ENCODE peak calls at places on chromosomes 3 and 15, in nine cellular contexts. T is heart left ventricle; C is AG09309; F is HFF-Myc; M is epithelial cell of proximal tubule; S is breast epithelium; L is astrocyte of the cerebellum; N is CD4-positive, CD25-positive, alpha-beta regulatory T cell; B is naive thymus-derived CD4-positive, alpha-beta T cell. W is an unnamed sample.

GRCh38 chr3:13336592-13336991 is 83.5 kb downstream of the NUP210 start:
- DNase-seq in T (no peak), C (no peak), F (no peak), M (no peak), S (no peak), L (no peak), N (no peak), B (no peak), W (no peak)

GRCh38 chr3:37221407-37221806 is 47.0 kb upstream of the LRRFIP2 start:
- DNase-seq in T (no peak), C (no peak), F (no peak), M (no peak), S (no peak), L (peak; percentile 47), N (no peak), B (no peak), W (no peak)

GRCh38 chr3:64187065-64187959 is 38.0 kb downstream of the PRICKLE2 start:
- DNase-seq in T (peak; percentile 77), C (peak; percentile 84), F (peak; percentile 94), M (peak; percentile 100), S (peak; percentile 81), L (peak; percentile 95), N (no peak), B (no peak), W (peak; percentile 82)

GRCh38 chr3:69823710-69824109 is 84.4 kb downstream of the MITF start:
- DNase-seq in T (no peak), C (no peak), F (no peak), M (no peak), S (no peak), L (no peak), N (no peak), B (no peak), W (no peak)

GRCh38 chr3:160245261-160245800 is 20.1 kb downstream of the C3orf80 start:
- DNase-seq in T (no peak), C (no peak), F (no peak), M (no peak), S (no peak), L (no peak), N (no peak), B (no peak), W (no peak)

GRCh38 chr3:65575376-65575840 is 463.3 kb downstream of the MAGI1 start:
- DNase-seq in T (no peak), C (peak; percentile 28), F (peak; percentile 33), M (no peak), S (no peak), L (no peak), N (no peak), B (no peak), W (peak; percentile 61)

GRCh38 chr3:41202834-41203345 is 3.6 kb downstream of the CTNNB1 start:
- DNase-seq in T (peak; percentile 19), C (no peak), F (no peak), M (no peak), S (no peak), L (peak; percentile 53), N (no peak), B (no peak), W (no peak)

GRCh38 chr3:166752214-166752613 is 627.9 kb downstream of the ZBBX start:
- DNase-seq in T (no peak), C (no peak), F (no peak), M (no peak), S (no peak), L (no peak), N (no peak), B (no peak), W (no peak)

GRCh38 chr3:46449755-46450552 is 14.8 kb downstream of the LTF start:
- DNase-seq in T (no peak), C (no peak), F (no peak), M (no peak), S (no peak), L (no peak), N (no peak), B (no peak), W (no peak)

GRCh38 chr3:51380601-51381332 is 4.3 kb upstream of the MANF start:
- DNase-seq in T (no peak), C (no peak), F (no peak), M (no peak), S (no peak), L (no peak), N (no peak), B (no peak), W (no peak)

GRCh38 chr15:64068133-64068532 is 21.8 kb upstream of the DAPK2 start:
- DNase-seq in T (no peak), C (no peak), F (no peak), M (no peak), S (no peak), L (no peak), N (no peak), B (no peak), W (no peak)

GRCh38 chr3:73080201-73080966 is 18.9 kb downstream of the EBLN2 start:
- DNase-seq in T (no peak), C (no peak), F (no peak), M (no peak), S (no peak), L (no peak), N (no peak), B (no peak), W (no peak)

GRCh38 chr15:29233566-29233965 is 36.1 kb downstream of the NSMCE3 start:
- DNase-seq in T (no peak), C (no peak), F (no peak), M (peak; percentile 42), S (no peak), L (no peak), N (no peak), B (no peak), W (no peak)

GRCh38 chr15:39704684-39705083 is 78.0 kb downstream of the FSIP1 start:
- DNase-seq in T (no peak), C (peak; percentile 62), F (no peak), M (peak; percentile 45), S (no peak), L (no peak), N (no peak), B (no peak), W (no peak)

GRCh38 chr15:74776851-74777768 is 4.8 kb upstream of the CSK start:
- DNase-seq in T (no peak), C (no peak), F (no peak), M (no peak), S (no peak), L (no peak), N (peak; percentile 62), B (peak; percentile 70), W (no peak)

GRCh38 chr15:42159381-42160015 is 3.1 kb upstream of the PLA2G4F start:
- DNase-seq in T (peak; percentile 67), C (no peak), F (no peak), M (no peak), S (no peak), L (no peak), N (no peak), B (no peak), W (no peak)

GRCh38 chr3:194247350-194247740 is 103.8 kb downstream of the CPN2 start:
- DNase-seq in T (no peak), C (no peak), F (no peak), M (no peak), S (no peak), L (no peak), N (no peak), B (no peak), W (no peak)
- H3K4me3 ChIP-seq in T (no peak overlapping the region), C (no peak overlapping the region), F (no peak overlapping the region), M (no peak overlapping the region), S (no peak overlapping the region), L (no peak overlapping the region), N (no peak overlapping the region), B (no peak overlapping the region), W (no peak overlapping the region)

GRCh38 chr3:48562367-48563095 is 1.1 kb downstream of the UCN2 start:
- DNase-seq in T (no peak), C (no peak), F (no peak), M (no peak), S (no peak), L (no peak), N (no peak), B (no peak), W (no peak)
- H3K4me3 ChIP-seq in T (no peak overlapping the region), C (no peak overlapping the region), F (no peak overlapping the region), M (no peak overlapping the region), S (no peak overlapping the region), L (no peak overlapping the region), N (no peak overlapping the region), B (no peak overlapping the region), W (no peak overlapping the region)

GRCh38 chr3:43104786-43105185 is 1.1 kb downstream of the POMGNT2 start:
- DNase-seq in T (no peak), C (no peak), F (no peak), M (no peak), S (no peak), L (no peak), N (no peak), B (no peak), W (no peak)

GRCh38 chr3:43105224-43105596 is 669 bp downstream of the POMGNT2 start:
- DNase-seq in T (no peak), C (no peak), F (no peak), M (no peak), S (no peak), L (no peak), N (no peak), B (no peak), W (no peak)

GRCh38 chr3:43105597-43106292 is at the start of gene POMGNT2:
- DNase-seq in T (peak; percentile 91), C (peak; percentile 27), F (peak; percentile 38), M (peak; percentile 16), S (peak; percentile 83), L (peak; percentile 55), N (peak; percentile 84), B (peak; percentile 84), W (peak; percentile 12)

GRCh38 chr3:43104039-43104438 is 1.8 kb downstream of the POMGNT2 start:
- DNase-seq in T (no peak), C (no peak), F (no peak), M (no peak), S (no peak), L (no peak), N (no peak), B (no peak), W (no peak)

DNA sequence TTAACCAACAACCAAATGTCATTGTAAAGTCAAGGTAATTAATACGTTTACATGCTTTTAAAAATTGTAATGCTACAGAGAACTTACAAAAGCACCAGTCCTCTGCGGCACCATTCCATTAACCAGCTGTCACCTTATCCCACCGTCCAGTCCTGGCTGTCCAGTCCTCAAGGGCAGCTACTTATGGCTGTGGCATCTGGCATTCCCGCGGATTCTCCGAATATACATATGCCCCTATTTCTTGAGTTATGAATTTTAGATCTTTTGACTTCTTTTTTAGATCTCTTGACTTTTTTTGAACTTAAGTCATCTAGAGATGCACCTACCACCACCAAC is 382 bp upstream of the POMGNT2 start:
- DNase-seq in T (no peak), C (no peak), F (no peak), M (no peak), S (no peak), L (no peak), N (no peak), B (no peak), W (no peak)
- H3K4me3 ChIP-seq in T (peak overlapping the region; percentile 97), C (peak overlapping the region; percentile 1), F (peak overlapping the region; percentile 69), M (peak overlapping the region; percentile 78), S (peak overlapping the region; percentile 86), L (peak overlapping the region; percentile 80), N (peak overlapping the region; percentile 72), B (peak overlapping the region; percentile 67), W (peak overlapping the region; percentile 68)

DNA sequence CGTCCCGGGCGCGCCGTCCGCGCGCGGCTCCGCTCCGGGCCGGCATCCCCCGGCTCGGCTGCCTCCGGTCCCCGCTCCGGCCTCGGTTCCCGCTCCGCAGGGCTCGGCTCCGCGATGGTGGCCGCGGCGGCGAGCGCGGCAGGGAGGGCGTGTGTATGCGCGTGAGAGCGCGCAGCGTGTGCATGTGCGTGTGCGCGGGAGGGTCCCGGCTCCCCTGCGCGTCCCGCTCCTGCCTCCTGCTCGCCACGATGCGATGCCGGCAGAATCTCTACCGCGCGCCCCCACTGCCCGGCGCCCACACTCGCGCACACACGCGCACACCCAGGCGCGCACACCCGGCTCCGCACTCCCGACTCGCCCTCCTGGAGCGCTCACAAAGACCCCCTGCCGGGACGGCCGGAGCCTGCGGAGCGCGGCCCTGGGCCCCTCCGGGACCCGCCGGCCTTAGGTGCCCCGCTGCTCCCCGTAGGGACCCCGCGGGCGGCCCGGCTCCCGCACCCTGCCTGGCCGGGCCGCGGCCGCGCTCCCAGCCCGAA is 186.6 kb upstream of the LINGO1 start:
- DNase-seq in T (no peak), C (no peak), F (no peak), M (no peak), S (no peak), L (no peak), N (no peak), B (no peak), W (no peak)
- H3K4me3 ChIP-seq in T (peak overlapping the region; percentile 34), C (no peak overlapping the region), F (no peak overlapping the region), M (no peak overlapping the region), S (peak overlapping the region; percentile 21), L (peak overlapping the region; percentile 12), N (no peak overlapping the region), B (no peak overlapping the region), W (peak overlapping the region; percentile 36)

W was measured in Panc1.